ENCODE peak calls at places on chromosomes 2 and 18, in ten cellular contexts. K is cardiac muscle cell; U is adrenal gland; Y is PC-3; Q is aorta; O is CD4-positive, alpha-beta memory T cell; L is CD8-positive, alpha-beta T cell; I is CD4-positive, CD25-positive, alpha-beta regulatory T cell; T is neuronal stem cell; Z is tibial artery. C is an unnamed sample.

GRCh38 chr2:69911985-69912563 is 2.8 kb upstream of the MXD1 start:
- DNase-seq in K (peak; percentile 59), U (no peak), Y (peak; percentile 62), Q (no peak), O (no peak), L (no peak), I (peak; percentile 73), T (peak; percentile 41), Z (no peak), C (peak; percentile 27)

GRCh38 chr2:121150126-121150525 is 134.9 kb downstream of the TFCP2L1 start:
- DNase-seq in K (no peak), U (no peak), Y (no peak), Q (no peak), O (no peak), L (no peak), I (no peak), T (no peak), Z (no peak), C (no peak)

GRCh38 chr2:222708274-222708710 is 36.8 kb downstream of the MOGAT1 start:
- DNase-seq in K (peak; percentile 77), U (peak; percentile 77), Y (peak; percentile 80), Q (peak; percentile 95), O (peak; percentile 61), L (peak; percentile 85), I (peak; percentile 64), T (peak; percentile 53), Z (peak; percentile 85), C (peak; percentile 84)

GRCh38 chr2:236174608-236175001 is 6.4 kb upstream of the GBX2 start:
- DNase-seq in K (no peak), U (no peak), Y (no peak), Q (no peak), O (no peak), L (no peak), I (no peak), T (no peak), Z (no peak), C (no peak)

GRCh38 chr2:126658910-126659613 is 3.1 kb downstream of the GYPC start:
- DNase-seq in K (peak; percentile 77), U (peak; percentile 67), Y (no peak), Q (peak; percentile 82), O (peak; percentile 62), L (peak; percentile 71), I (peak; percentile 44), T (no peak), Z (peak; percentile 87), C (peak; percentile 83)

GRCh38 chr2:102005989-102006885 is 14.5 kb downstream of the IL1R2 start:
- DNase-seq in K (peak; percentile 65), U (peak; percentile 53), Y (peak; percentile 63), Q (no peak), O (no peak), L (no peak), I (peak; percentile 34), T (peak; percentile 18), Z (no peak), C (no peak)

GRCh38 chr2:234293973-234294372 is 202.9 kb downstream of the ARL4C start:
- DNase-seq in K (no peak), U (no peak), Y (no peak), Q (no peak), O (no peak), L (no peak), I (no peak), T (no peak), Z (no peak), C (no peak)

GRCh38 chr2:133660511-133660910 is 92.2 kb upstream of the NCKAP5 start:
- DNase-seq in K (no peak), U (no peak), Y (no peak), Q (no peak), O (no peak), L (no peak), I (no peak), T (no peak), Z (no peak), C (no peak)

GRCh38 chr2:83376731-83377130 is 1082.3 kb downstream of the SUCLG1 start:
- DNase-seq in K (no peak), U (no peak), Y (no peak), Q (no peak), O (no peak), L (no peak), I (no peak), T (no peak), Z (no peak), C (no peak)

GRCh38 chr2:72035518-72036172 is 112.0 kb downstream of the CYP26B1 start:
- DNase-seq in K (no peak), U (no peak), Y (no peak), Q (no peak), O (no peak), L (no peak), I (no peak), T (no peak), Z (no peak), C (peak; percentile 26)

GRCh38 chr18:74806700-74807416 is 209.2 kb downstream of the ZNF407 start:
- DNase-seq in K (no peak), U (no peak), Y (peak; percentile 97), Q (no peak), O (no peak), L (no peak), I (no peak), T (no peak), Z (no peak), C (no peak)

GRCh38 chr2:60959501-60959900 is 58.0 kb upstream of the PEX13 start:
- DNase-seq in K (no peak), U (no peak), Y (no peak), Q (peak; percentile 52), O (no peak), L (no peak), I (no peak), T (no peak), Z (no peak), C (no peak)

DNA sequence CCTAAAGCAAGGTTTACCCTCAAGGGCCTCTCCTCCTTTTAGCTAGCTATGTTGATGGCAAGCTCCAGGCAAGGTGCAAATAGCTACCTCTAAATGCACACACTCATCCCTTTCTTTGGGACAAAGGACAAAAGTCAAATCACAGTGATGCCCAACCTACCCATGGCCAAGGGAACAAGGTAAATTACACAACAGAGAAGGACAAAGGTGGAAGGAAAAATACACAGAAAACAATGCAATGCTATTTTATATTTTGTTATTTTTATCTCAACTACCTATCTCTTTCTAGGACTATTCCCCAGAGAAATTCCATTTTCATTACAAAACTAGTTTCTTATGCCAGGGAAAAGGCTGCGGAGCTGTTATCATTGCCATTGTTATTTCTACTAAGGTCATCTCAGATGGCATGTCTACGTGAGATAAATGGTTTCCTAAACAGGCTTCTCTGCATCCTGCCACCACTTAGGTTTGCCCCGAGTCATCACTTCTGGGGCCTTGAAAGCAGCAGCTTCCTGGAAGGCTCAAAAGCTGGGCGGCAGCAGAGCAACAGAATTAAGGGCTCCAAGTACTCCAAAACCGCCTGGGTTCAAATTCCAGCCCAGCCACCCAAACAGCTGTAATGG is 21.1 kb downstream of the BCL2 start:
- DNase-seq in K (no peak), U (no peak), Y (no peak), Q (no peak), O (peak; percentile 41), L (peak; percentile 73), I (no peak), T (no peak), Z (no peak), C (no peak)
- H3K4me1 ChIP-seq in K (no peaks in the 10 kb centered on the region), U (no peaks in the 10 kb centered on the region), Y (no peaks in the 10 kb centered on the region), Q (peaks cover 1% of the 10 kb centered on the region), O (peaks cover 82% of the 10 kb centered on the region), L (peaks cover 62% of the 10 kb centered on the region), I (peaks cover 59% of the 10 kb centered on the region), T (peaks cover 1% of the 10 kb centered on the region), Z (peaks cover 20% of the 10 kb centered on the region), C (peaks cover 39% of the 10 kb centered on the region)

GRCh38 chr18:64330161-64330560 is 181.3 kb upstream of the LINC00305 start:
- DNase-seq in K (peak; percentile 42), U (no peak), Y (peak; percentile 18), Q (no peak), O (no peak), L (no peak), I (no peak), T (no peak), Z (no peak), C (no peak)

GRCh38 chr18:64332851-64333250 is 184.0 kb upstream of the LINC00305 start:
- DNase-seq in K (peak; percentile 57), U (no peak), Y (no peak), Q (no peak), O (no peak), L (no peak), I (no peak), T (no peak), Z (no peak), C (no peak)

GRCh38 chr18:64333584-64333983 is 184.7 kb upstream of the LINC00305 start:
- DNase-seq in K (no peak), U (no peak), Y (no peak), Q (no peak), O (no peak), L (no peak), I (no peak), T (no peak), Z (no peak), C (no peak)

GRCh38 chr18:64330976-64331375 is 182.1 kb upstream of the LINC00305 start:
- DNase-seq in K (no peak), U (no peak), Y (no peak), Q (no peak), O (no peak), L (no peak), I (no peak), T (no peak), Z (no peak), C (no peak)

GRCh38 chr18:64331419-64331818 is 182.5 kb upstream of the LINC00305 start:
- DNase-seq in K (no peak), U (no peak), Y (no peak), Q (no peak), O (no peak), L (no peak), I (no peak), T (no peak), Z (no peak), C (no peak)
- H3K36me3 ChIP-seq in K (no peaks in the 10 kb centered on the region), U (no peaks in the 10 kb centered on the region), Y (no peaks in the 10 kb centered on the region), Q (no peaks in the 10 kb centered on the region), O (no peaks in the 10 kb centered on the region), L (no peaks in the 10 kb centered on the region), I (no peaks in the 10 kb centered on the region), T (no peaks in the 10 kb centered on the region), Z (no peaks in the 10 kb centered on the region), C (no peaks in the 10 kb centered on the region)

GRCh38 chr2:232487385-232488096 is at the start of gene ECEL1:
- DNase-seq in K (peak; percentile 55), U (no peak), Y (no peak), Q (peak; percentile 71), O (no peak), L (no peak), I (no peak), T (no peak), Z (peak; percentile 37), C (no peak)
- H3K27me3 ChIP-seq in K (peaks cover 82% of the 10 kb centered on the region), U (peaks cover 48% of the 10 kb centered on the region), Y (no peaks in the 10 kb centered on the region), Q (no peaks in the 10 kb centered on the region), O (no peaks in the 10 kb centered on the region), L (no peaks in the 10 kb centered on the region), I (peaks cover 4% of the 10 kb centered on the region), T (peaks cover 26% of the 10 kb centered on the region), Z (no peaks in the 10 kb centered on the region), C (peaks cover 63% of the 10 kb centered on the region)

DNA sequence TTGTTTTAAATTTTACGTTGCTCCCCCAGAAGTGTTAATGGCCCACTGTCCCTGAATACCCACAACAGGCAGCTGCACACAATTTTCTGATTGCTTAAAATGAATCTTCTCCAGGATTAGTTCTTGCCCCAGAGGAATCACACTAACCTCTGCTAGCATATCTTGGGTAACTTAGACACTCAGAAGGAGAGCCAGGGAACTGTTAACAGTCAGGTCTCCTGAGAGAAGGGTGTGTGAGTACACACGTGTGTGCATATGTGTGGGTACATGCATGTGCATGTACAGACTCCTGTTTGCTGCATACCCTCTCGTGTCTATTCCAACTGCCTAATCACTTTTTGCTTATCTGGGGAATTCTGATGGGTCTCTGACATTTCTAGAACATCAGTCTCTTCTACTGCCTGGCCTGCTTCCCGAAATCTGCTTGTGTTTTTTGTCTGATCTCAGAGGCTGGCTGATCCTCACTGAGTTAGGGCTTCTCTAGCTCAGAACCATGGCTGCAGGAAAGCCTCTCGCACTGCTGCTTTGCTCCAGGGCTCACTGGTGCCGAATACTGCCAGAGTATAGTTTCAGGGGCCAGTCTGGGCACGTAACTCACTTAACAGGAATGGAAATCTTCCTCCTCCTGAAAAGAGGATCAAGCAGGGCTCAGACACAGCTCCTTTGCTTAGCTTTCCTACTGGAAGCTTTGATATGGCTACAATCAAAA is 62.8 kb downstream of the PRELID3A start:
- DNase-seq in K (peak; percentile 33), U (no peak), Y (no peak), Q (no peak), O (no peak), L (no peak), I (no peak), T (no peak), Z (no peak), C (no peak)
- H3K4me1 ChIP-seq in K (peaks cover 6% of the 10 kb centered on the region), U (peaks cover 12% of the 10 kb centered on the region), Y (no peaks in the 10 kb centered on the region), Q (no peaks in the 10 kb centered on the region), O (no peaks in the 10 kb centered on the region), L (no peaks in the 10 kb centered on the region), I (no peaks in the 10 kb centered on the region), T (peaks cover 3% of the 10 kb centered on the region), Z (no peaks in the 10 kb centered on the region), C (no peaks in the 10 kb centered on the region)